ENCODE peak calls at places on chromosomes 11 and 22, in five cellular contexts. N is K562, Q is HCT116, V is SK-N-SH, T is HepG2. E is an unnamed sample.

GRCh38 chr11:47995318-47995717 is 15.0 kb downstream of the PTPRJ start:
- DNase-seq in N (no peak), Q (no peak), T (peak; percentile 74), V (no peak), E (no peak)

GRCh38 chr11:64165842-64166635 is at the start of gene MACROD1:
- DNase-seq in V (peak; percentile 96), Q (peak; percentile 71), T (peak; percentile 86), N (peak; percentile 88), E (peak; percentile 96)

GRCh38 chr11:3101921-3102640 is 44.9 kb upstream of the CARS1 start:
- DNase-seq in Q (no peak), T (no peak), N (no peak), V (peak; percentile 25), E (no peak)

GRCh38 chr11:16410479-16410878 is 54.1 kb upstream of the SOX6 start:
- DNase-seq in T (no peak), N (no peak), Q (no peak), V (no peak), E (no peak)

GRCh38 chr11:72443016-72443415 is 8.7 kb upstream of the CLPB start:
- DNase-seq in V (no peak), Q (no peak), N (no peak), T (no peak), E (no peak)

GRCh38 chr11:93775289-93775688 is 8.8 kb upstream of the MED17 start:
- DNase-seq in T (peak; percentile 21), N (peak; percentile 29), V (peak; percentile 43), Q (peak; percentile 18), E (peak; percentile 83)

GRCh38 chr22:46891382-46891951 is 129.0 kb downstream of the TBC1D22A start:
- DNase-seq in V (peak; percentile 84), Q (no peak), T (no peak), N (no peak), E (no peak)

GRCh38 chr11:69648679-69649575 is 8.0 kb downstream of the CCND1 start:
- DNase-seq in N (no peak), V (no peak), Q (no peak), T (no peak), E (no peak)

GRCh38 chr11:1637628-1638027 is 8.1 kb downstream of the KRTAP5-5 start:
- DNase-seq in Q (no peak), V (no peak), T (no peak), N (no peak), E (no peak)

GRCh38 chr22:42626431-42626830 is 11.7 kb upstream of the POLDIP3 start:
- DNase-seq in V (no peak), N (no peak), T (no peak), Q (no peak), E (no peak)

GRCh38 chr11:34564406-34564805 is 50.8 kb upstream of the ELF5 start:
- DNase-seq in T (no peak), V (no peak), N (no peak), Q (peak; percentile 47), E (peak; percentile 42)

GRCh38 chr22:35630387-35630793 is 13.3 kb upstream of the MB start:
- DNase-seq in T (no peak), V (no peak), N (no peak), Q (peak; percentile 38), E (peak; percentile 39)

GRCh38 chr22:37329239-37330140 is 47.2 kb downstream of the CYTH4 start:
- DNase-seq in N (no peak), V (no peak), Q (no peak), T (no peak), E (no peak)

GRCh38 chr22:24483966-24484545 is 11.1 kb upstream of the UPB1 start:
- DNase-seq in T (no peak), N (no peak), Q (no peak), V (no peak), E (no peak)

GRCh38 chr11:130215531-130216220 is 56.1 kb downstream of the ST14 start:
- DNase-seq in N (no peak), Q (no peak), V (no peak), T (no peak), E (no peak)

GRCh38 chr11:119676461-119677020 is 52.5 kb downstream of the NECTIN1 start:
- DNase-seq in V (no peak), T (no peak), N (no peak), Q (no peak), E (no peak)

GRCh38 chr11:69444381-69445130 is 36.9 kb upstream of the LINC01488 start:
- DNase-seq in V (no peak), N (peak; percentile 90), T (peak; percentile 21), Q (no peak), E (peak; percentile 60)

GRCh38 chr11:36192723-36193619 is 96.3 kb downstream of the COMMD9 start:
- DNase-seq in V (no peak), Q (no peak), T (no peak), N (peak; percentile 61), E (no peak)

GRCh38 chr11:19553683-19554333 is 158.8 kb upstream of the NAV2 start:
- DNase-seq in T (peak; percentile 49), V (peak; percentile 80), N (peak; percentile 55), Q (peak; percentile 58), E (peak; percentile 93)

GRCh38 chr22:40187389-40187788 is 9.7 kb downstream of the TNRC6B start:
- DNase-seq in T (no peak), Q (no peak), V (no peak), N (peak; percentile 37), E (peak; percentile 69)

GRCh38 chr22:47155912-47156311 is 393.5 kb downstream of the TBC1D22A start:
- DNase-seq in T (no peak), N (no peak), V (no peak), Q (no peak), E (no peak)

GRCh38 chr11:93340223-93340622 is 9.7 kb downstream of the DEUP1 start:
- DNase-seq in Q (no peak), N (no peak), T (no peak), V (no peak), E (no peak)

GRCh38 chr22:47171441-47172221 is 409.2 kb downstream of the TBC1D22A start:
- DNase-seq in T (no peak), V (no peak), Q (no peak), N (no peak), E (no peak)

GRCh38 chr11:134625631-134626030 is 213.6 kb upstream of the B3GAT1 start:
- DNase-seq in V (no peak), N (no peak), Q (no peak), T (no peak), E (no peak)

GRCh38 chr22:19519041-19519926 is 4.9 kb downstream of the CLDN5 start:
- DNase-seq in N (no peak), T (no peak), V (no peak), Q (no peak), E (no peak)

GRCh38 chr22:19520007-19520406 is 4.2 kb downstream of the CLDN5 start:
- DNase-seq in V (no peak), N (no peak), T (no peak), Q (no peak), E (no peak)

GRCh38 chr22:19522881-19523239 is 1.4 kb downstream of the CLDN5 start:
- DNase-seq in T (no peak), N (no peak), Q (no peak), V (no peak), E (no peak)

GRCh38 chr22:19522190-19522880 is 1.9 kb downstream of the CLDN5 start:
- DNase-seq in V (peak; percentile 50), N (no peak), T (no peak), Q (no peak), E (no peak)

DNA sequence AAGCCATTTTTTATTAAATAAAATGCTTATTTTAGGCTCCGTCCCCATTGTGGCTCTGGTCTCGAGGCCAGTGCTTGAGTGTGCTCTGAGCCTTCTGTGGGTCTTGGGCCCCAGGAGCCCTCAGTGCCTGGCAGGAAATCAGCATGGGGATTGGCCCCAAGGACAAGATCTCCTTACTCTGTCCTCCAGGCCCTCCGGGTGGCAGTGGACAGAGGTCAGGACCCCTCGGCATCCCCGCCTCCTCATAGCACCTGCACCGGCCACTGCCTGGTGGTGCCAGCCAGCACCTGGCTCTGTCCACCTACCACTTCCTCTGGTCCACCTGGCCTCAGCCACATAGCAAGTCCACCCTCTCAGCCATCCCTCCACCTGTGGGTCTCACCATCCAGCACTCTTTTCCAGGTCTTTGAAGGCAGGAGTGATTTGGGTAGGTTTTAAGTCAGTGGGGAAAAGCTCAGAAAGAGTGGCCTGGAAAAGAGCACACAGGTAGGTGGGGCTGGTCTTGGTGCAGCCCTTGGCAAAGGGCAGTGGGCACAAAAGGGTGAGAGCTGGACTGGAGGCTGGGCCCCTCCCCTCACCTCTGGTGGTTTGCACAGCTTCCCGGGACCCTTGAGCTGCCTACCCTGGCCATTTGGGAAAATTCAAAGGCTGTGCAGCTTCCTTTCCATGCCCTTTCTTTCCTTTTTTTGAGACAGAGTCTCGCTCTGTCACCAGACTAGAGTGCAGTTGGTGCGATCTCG is 3.5 kb downstream of the CLDN5 start:
- DNase-seq in N (no peak), Q (no peak), T (no peak), V (no peak), E (no peak)
- TF ChIP-seq REST in N (no peak), Q (no peak), T (no peak), V (no peak), E (no peak)

DNA sequence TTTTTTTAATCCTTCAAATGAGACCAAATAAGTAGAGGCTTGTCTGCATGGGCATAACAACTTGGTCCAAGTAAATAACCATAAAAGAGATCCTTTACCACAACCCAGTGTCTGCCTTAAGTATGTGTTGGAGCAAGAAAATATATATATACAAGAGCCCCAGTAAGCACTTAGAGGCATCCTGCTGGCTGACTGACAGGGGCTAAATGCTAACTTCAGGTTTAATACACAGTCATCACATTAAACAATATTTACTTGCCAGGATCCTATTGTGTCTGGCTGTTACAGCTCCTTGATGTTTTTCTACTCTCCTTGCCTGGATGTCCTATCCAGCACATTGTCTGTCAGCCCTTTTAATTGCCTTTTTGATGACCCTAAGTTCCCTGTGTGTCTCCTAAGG is 37.5 kb upstream of the MMP20 start:
- DNase-seq in N (no peak), V (no peak), Q (no peak), T (no peak), E (no peak)
- TF ChIP-seq POLR2AphosphoS5 in N (no peak), V (no peak), Q (no peak), T (no peak), E (no peak)

GRCh38 chr22:49638788-49639187 is 188.9 kb downstream of the BRD1 start:
- DNase-seq in V (no peak), T (peak; percentile 7), Q (no peak), N (no peak), E (no peak)

GRCh38 chr22:49636214-49636613 is 191.5 kb downstream of the BRD1 start:
- DNase-seq in V (no peak), T (no peak), N (no peak), Q (no peak), E (no peak)

GRCh38 chr22:49636649-49637048 is 191.0 kb downstream of the BRD1 start:
- DNase-seq in N (no peak), Q (no peak), V (no peak), T (no peak), E (no peak)

GRCh38 chr22:49637255-49637760 is 190.4 kb downstream of the BRD1 start:
- DNase-seq in T (no peak), V (no peak), N (no peak), Q (no peak), E (no peak)

GRCh38 chr22:49638001-49638400 is 189.7 kb downstream of the BRD1 start:
- DNase-seq in V (no peak), N (no peak), Q (no peak), T (no peak), E (no peak)
- TF ChIP-seq REST in V (no peak), N (no peak), Q (no peak), T (no peak), E (no peak)

DNA sequence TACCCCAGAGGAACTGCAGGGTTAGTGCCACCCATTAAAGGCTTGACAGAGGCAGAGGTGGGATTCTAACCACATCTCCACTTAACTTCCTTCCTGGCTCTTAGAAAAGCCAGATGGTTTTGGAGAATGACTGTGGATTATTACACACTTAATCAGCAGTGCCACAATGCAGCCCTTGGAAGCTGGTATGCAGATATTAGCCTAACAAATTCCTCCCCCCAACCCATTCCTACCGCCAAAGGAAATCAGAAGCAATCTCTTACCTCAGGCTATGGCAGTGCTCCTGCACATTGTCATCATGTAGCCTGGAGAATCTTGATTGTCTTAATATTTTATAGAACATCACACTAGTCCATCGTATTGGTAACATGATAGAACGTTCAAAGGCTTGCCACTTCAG is 23.1 kb upstream of the NRGN start:
- DNase-seq in V (no peak), T (no peak), Q (no peak), N (no peak), E (no peak)
- TF ChIP-seq POLR2AphosphoS5 in V (no peak), T (no peak), Q (no peak), N (no peak), E (no peak)

E was measured in GM23338.